ENCODE peak calls at places on chromosomes 4 and X, in six cellular contexts. R, M, E, F, N and I are unnamed samples.

GRCh38 chr4:88757067-88757466 is 59.4 kb upstream of the NAP1L5 start:
- DNase-seq in N (no peak), E (no peak), R (no peak), F (no peak), M (no peak), I (no peak)

GRCh38 chrX:71254092-71254941 is at the start of gene ZMYM3:
- DNase-seq in N (peak; percentile 82), M (peak; percentile 94), E (peak; percentile 70), R (peak; percentile 46), F (peak; percentile 86), I (peak; percentile 89)

GRCh38 chr4:95386410-95386809 is 162.4 kb downstream of the UNC5C start:
- DNase-seq in N (no peak), E (no peak), M (no peak), R (no peak), F (peak; percentile 19), I (no peak)

GRCh38 chrX:48715876-48716502 is 19.5 kb downstream of the SUV39H1 start:
- DNase-seq in R (no peak), F (no peak), E (no peak), N (no peak), M (no peak), I (no peak)

GRCh38 chr4:42709392-42710065 is 52.6 kb upstream of the ATP8A1 start:
- DNase-seq in E (no peak), R (no peak), N (no peak), F (no peak), M (no peak), I (no peak)

GRCh38 chrX:10111364-10112148 is 45.2 kb upstream of the CLCN4 start:
- DNase-seq in F (no peak), N (no peak), R (no peak), M (no peak), E (peak; percentile 32), I (peak; percentile 72)

GRCh38 chrX:18288716-18289115 is 65.8 kb downstream of the SCML2 start:
- DNase-seq in R (no peak), E (no peak), N (no peak), F (peak; percentile 16), M (no peak), I (no peak)

GRCh38 chrX:52352551-52352950 is 16.3 kb upstream of the XAGE2 start:
- DNase-seq in N (no peak), E (no peak), M (no peak), F (no peak), R (no peak), I (no peak)

GRCh38 chrX:111041018-111041462 is 55.0 kb upstream of the PAK3 start:
- DNase-seq in F (no peak), R (no peak), E (no peak), N (no peak), M (no peak), I (no peak)

GRCh38 chr4:1578968-1579833 is 104.9 kb downstream of the FAM53A start:
- DNase-seq in F (no peak), N (peak; percentile 80), M (peak; percentile 93), E (peak; percentile 68), R (no peak), I (peak; percentile 81)

GRCh38 chrX:17226736-17227135 is 148.3 kb upstream of the NHS start:
- DNase-seq in N (no peak), E (no peak), R (no peak), F (no peak), M (no peak), I (no peak)

GRCh38 chr4:80459918-80460473 is 124.5 kb downstream of the CFAP299 start:
- DNase-seq in E (no peak), M (no peak), R (no peak), F (no peak), N (no peak), I (no peak)

GRCh38 chrX:137166591-137166990 is 132.8 kb upstream of the GPR101 start:
- DNase-seq in M (no peak), R (no peak), E (peak; percentile 1), N (no peak), F (no peak), I (no peak)

GRCh38 chrX:20263474-20263873 is 3.2 kb downstream of the RPS6KA3 start:
- DNase-seq in F (no peak), N (no peak), E (no peak), R (no peak), M (no peak), I (no peak)

GRCh38 chr4:75107703-75108612 is 175.0 kb downstream of the PARM1 start:
- DNase-seq in N (no peak), M (no peak), F (no peak), E (no peak), R (no peak), I (no peak)

GRCh38 chrX:151384807-151385206 is 12.2 kb upstream of the VMA21 start:
- DNase-seq in N (no peak), E (no peak), R (no peak), F (no peak), M (no peak), I (no peak)

GRCh38 chrX:9596837-9597236 is 132.0 kb downstream of the TBL1X start:
- DNase-seq in N (no peak), M (no peak), R (no peak), F (no peak), E (no peak), I (no peak)

GRCh38 chrX:3129256-3129655 is 88.0 kb downstream of the ARSF start:
- DNase-seq in E (no peak), N (no peak), F (no peak), R (no peak), M (no peak), I (no peak)

GRCh38 chrX:46325312-46325877 is 219.8 kb downstream of the ZNF674 start:
- DNase-seq in E (peak; percentile 40), F (no peak), R (no peak), N (peak; percentile 47), M (no peak), I (no peak)

GRCh38 chr4:66606908-66607307 is 936.6 kb upstream of the EPHA5 start:
- DNase-seq in R (no peak), M (no peak), E (no peak), F (no peak), N (no peak), I (no peak)

GRCh38 chrX:72101597-72102037 is 30.1 kb downstream of the RTL5 start:
- DNase-seq in M (no peak), R (no peak), N (no peak), F (no peak), E (no peak), I (no peak)

GRCh38 chrX:46758163-46758955 is 559 bp downstream of the SLC9A7 start:
- DNase-seq in E (peak; percentile 11), N (no peak), M (no peak), F (peak; percentile 28), R (no peak), I (peak; percentile 4)

GRCh38 chr4:86554641-86555040 is 39.5 kb upstream of the PTPN13 start:
- DNase-seq in M (no peak), N (no peak), R (no peak), E (no peak), F (no peak), I (no peak)

GRCh38 chr4:54227261-54228063 is 1.6 kb upstream of the PDGFRA start:
- DNase-seq in N (no peak), R (no peak), M (peak; percentile 82), E (no peak), F (peak; percentile 19), I (no peak)

GRCh38 chr4:38154681-38155588 is 194.7 kb downstream of the PTTG2 start:
- DNase-seq in F (no peak), N (peak; percentile 42), R (no peak), M (no peak), E (no peak), I (peak; percentile 89)

GRCh38 chrX:123803331-123803983 is 56.4 kb upstream of the XIAP start:
- DNase-seq in F (no peak), N (no peak), R (no peak), E (peak; percentile 4), M (no peak), I (no peak)

GRCh38 chr4:2036866-2037265 is 22.3 kb upstream of the NAT8L start:
- DNase-seq in R (no peak), M (no peak), F (no peak), E (no peak), N (no peak), I (peak; percentile 73)

GRCh38 chr4:94871644-94872305 is 114.0 kb downstream of the BMPR1B start:
- DNase-seq in F (no peak), M (no peak), R (no peak), E (no peak), N (no peak), I (no peak)

GRCh38 chrX:103797691-103798090 is 21.1 kb downstream of the PLP1 start:
- DNase-seq in N (no peak), R (no peak), M (no peak), E (no peak), F (no peak), I (no peak)

GRCh38 chr4:85910985-85911384 is 436.0 kb downstream of the ARHGAP24 start:
- DNase-seq in M (no peak), E (no peak), F (no peak), N (no peak), R (no peak), I (peak; percentile 39)

GRCh38 chr4:176548571-176548970 is 228.8 kb downstream of the SPCS3 start:
- DNase-seq in M (no peak), R (no peak), N (no peak), E (no peak), F (no peak), I (no peak)

GRCh38 chr4:94813221-94813620 is 55.5 kb downstream of the BMPR1B start:
- DNase-seq in M (no peak), E (no peak), R (no peak), N (no peak), F (no peak), I (no peak)

GRCh38 chr4:3371038-3371437 is 70.7 kb upstream of the HGFAC start:
- DNase-seq in N (no peak), E (no peak), R (no peak), F (no peak), M (no peak), I (no peak)

GRCh38 chr4:26985836-26986235 is 125.2 kb downstream of the STIM2 start:
- DNase-seq in M (no peak), F (no peak), N (no peak), E (no peak), R (no peak), I (no peak)

GRCh38 chrX:121259170-121259569 is 211.8 kb downstream of the GLUD2 start:
- DNase-seq in N (no peak), R (no peak), M (no peak), F (no peak), E (no peak), I (no peak)